ENCODE peak calls at places on chromosomes 11 and 22, in eight cellular contexts. D is CD8-positive, alpha-beta T cell; Q is tibial artery; B is pancreas; R is left ventricle myocardium inferior; O is body of pancreas; Z is thoracic aorta; N is endodermal cell. L is an unnamed sample. For H3K4me1, the result is how much of the 10 kb centered on the place peaks cover.

GRCh38 chr11:111299111-111300026 is 1.0 kb downstream of the POU2AF3 start:
- DNase-seq in D (no peak), Q (peak), B (peak), R (peak), O (peak), Z (no peak), N (peak), L (no peak)

GRCh38 chr11:20097319-20098221 is 62.7 kb downstream of the DBX1 start:
- DNase-seq in D (no peak), Q (peak), B (no peak), R (no peak), O (no peak), Z (no peak), N (no peak), L (no peak)

GRCh38 chr11:43892851-43893250 is 12.2 kb downstream of the ALKBH3 start:
- DNase-seq in D (no peak), Q (no peak), B (no peak), R (no peak), O (no peak), Z (no peak), N (no peak), L (no peak)

GRCh38 chr11:77003954-77004353 is 30.2 kb upstream of the B3GNT6 start:
- DNase-seq in D (no peak), Q (no peak), B (no peak), R (no peak), O (no peak), Z (no peak), N (no peak), L (no peak)

GRCh38 chr11:78828582-78829520 is 254.2 kb upstream of the NARS2 start:
- DNase-seq in D (no peak), Q (no peak), B (no peak), R (no peak), O (no peak), Z (no peak), N (no peak), L (no peak)

GRCh38 chr11:92886243-92886905 is 83.1 kb upstream of the MTNR1B start:
- DNase-seq in D (no peak), Q (no peak), B (no peak), R (no peak), O (peak), Z (no peak), N (peak), L (no peak)

GRCh38 chr11:43989162-43989961 is 46.9 kb downstream of the C11orf96 start:
- DNase-seq in D (no peak), Q (peak), B (peak), R (peak), O (peak), Z (no peak), N (peak), L (no peak)

GRCh38 chr22:19527321-19527721 is 3.1 kb upstream of the CLDN5 start:
- DNase-seq in D (no peak), Q (no peak), B (no peak), R (no peak), O (no peak), Z (no peak), N (peak), L (no peak)

GRCh38 chr11:120172054-120172881 is 34.4 kb upstream of the TRIM29 start:
- DNase-seq in D (peak), Q (peak), B (peak), R (peak), O (peak), Z (no peak), N (peak), L (peak)

GRCh38 chr22:19892249-19892879 is 37.7 kb upstream of the GNB1L start:
- DNase-seq in D (peak), Q (no peak), B (no peak), R (no peak), O (no peak), Z (no peak), N (no peak), L (peak)

GRCh38 chr22:39188809-39189208 is 36.3 kb upstream of the CBX7 start:
- DNase-seq in D (no peak), Q (no peak), B (no peak), R (no peak), O (peak), Z (no peak), N (no peak), L (no peak)

GRCh38 chr11:128929991-128930390 is 12.7 kb downstream of the TP53AIP1 start:
- DNase-seq in D (no peak), Q (no peak), B (no peak), R (no peak), O (no peak), Z (no peak), N (no peak), L (no peak)

GRCh38 chr11:130672911-130673310 is 224.5 kb downstream of the ADAMTS15 start:
- DNase-seq in D (no peak), Q (no peak), B (peak), R (no peak), O (no peak), Z (no peak), N (no peak), L (no peak)

GRCh38 chr11:79205786-79206185 is 235.0 kb downstream of the TENM4 start:
- DNase-seq in D (no peak), Q (no peak), B (no peak), R (no peak), O (no peak), Z (no peak), N (no peak), L (no peak)

GRCh38 chr22:37985751-37986281 is 1.5 kb upstream of the SOX10 start:
- DNase-seq in D (no peak), Q (no peak), B (no peak), R (no peak), O (peak), Z (no peak), N (no peak), L (no peak)

GRCh38 chr11:65035579-65035978 is 5.4 kb upstream of the SAC3D1 start:
- DNase-seq in D (no peak), Q (no peak), B (no peak), R (no peak), O (no peak), Z (no peak), N (no peak), L (no peak)

GRCh38 chr22:39920134-39920743 is 19.4 kb downstream of the GRAP2 start:
- DNase-seq in D (peak), Q (no peak), B (no peak), R (no peak), O (no peak), Z (no peak), N (no peak), L (no peak)

GRCh38 chr11:70580036-70580805 is 181.9 kb downstream of the CTTN start:
- DNase-seq in D (no peak), Q (no peak), B (no peak), R (no peak), O (no peak), Z (no peak), N (peak), L (peak)

GRCh38 chr11:132576706-132577105 is 955.6 kb downstream of the OPCML start:
- DNase-seq in D (no peak), Q (no peak), B (no peak), R (no peak), O (no peak), Z (no peak), N (peak), L (no peak)

GRCh38 chr11:68665471-68665870 is 18.9 kb upstream of the GAL start:
- DNase-seq in D (no peak), Q (no peak), B (no peak), R (no peak), O (no peak), Z (no peak), N (no peak), L (no peak)

GRCh38 chr11:11786771-11787170 is 55.0 kb upstream of the USP47 start:
- DNase-seq in D (no peak), Q (no peak), B (no peak), R (no peak), O (no peak), Z (no peak), N (peak), L (no peak)

GRCh38 chr11:125229006-125229405 is 64.5 kb downstream of the PKNOX2 start:
- DNase-seq in D (no peak), Q (no peak), B (no peak), R (no peak), O (no peak), Z (no peak), N (peak), L (no peak)

GRCh38 chr11:22193348-22194051 is 615 bp downstream of the ANO5 start:
- DNase-seq in D (no peak), Q (peak), B (peak), R (peak), O (peak), Z (no peak), N (peak), L (no peak)

GRCh38 chr11:76560219-76560618 is 110.3 kb downstream of the LRRC32 start:
- DNase-seq in D (no peak), Q (no peak), B (no peak), R (no peak), O (no peak), Z (no peak), N (no peak), L (no peak)

GRCh38 chr11:35324981-35325380 is 94.4 kb downstream of the SLC1A2 start:
- DNase-seq in D (no peak), Q (no peak), B (no peak), R (no peak), O (no peak), Z (no peak), N (no peak), L (no peak)

GRCh38 chr11:116180806-116181600 is 591.8 kb downstream of the BUD13 start:
- DNase-seq in D (no peak), Q (no peak), B (no peak), R (no peak), O (no peak), Z (no peak), N (peak), L (no peak)

GRCh38 chr11:104997288-104997687 is 25.7 kb downstream of the CASP5 start:
- DNase-seq in D (no peak), Q (no peak), B (no peak), R (no peak), O (no peak), Z (no peak), N (no peak), L (no peak)
- H3K27ac ChIP-seq in D (no peak), Q (no peak), B (no peak), R (no peak), O (no peak), Z (no peak), N (no peak), L (no peak)

GRCh38 chr11:122723576-122723975 is 68.1 kb downstream of the UBASH3B start:
- DNase-seq in D (no peak), Q (no peak), B (no peak), R (no peak), O (no peak), Z (no peak), N (no peak), L (no peak)
- H3K4me1 ChIP-seq in D (half or more), Q (under half), B (under half), R (under half), O (under half), Z (under half), N (under half), L (half or more)

GRCh38 chr11:1674194-1674878 is 22.7 kb upstream of the KRTAP5-6 start:
- DNase-seq in D (no peak), Q (no peak), B (no peak), R (no peak), O (no peak), Z (no peak), N (peak), L (no peak)
- H3K4me3 ChIP-seq in D (no peak), Q (no peak), B (no peak), R (no peak), O (no peak), Z (no peak), N (no peak), L (no peak)

GRCh38 chr11:6498544-6498943 is 1.5 kb downstream of the DNHD1 start:
- DNase-seq in D (no peak), Q (no peak), B (no peak), R (no peak), O (no peak), Z (no peak), N (no peak), L (no peak)
- H3K27ac ChIP-seq in D (no peak), Q (peak), B (no peak), R (no peak), O (no peak), Z (peak), N (no peak), L (no peak)

DNA sequence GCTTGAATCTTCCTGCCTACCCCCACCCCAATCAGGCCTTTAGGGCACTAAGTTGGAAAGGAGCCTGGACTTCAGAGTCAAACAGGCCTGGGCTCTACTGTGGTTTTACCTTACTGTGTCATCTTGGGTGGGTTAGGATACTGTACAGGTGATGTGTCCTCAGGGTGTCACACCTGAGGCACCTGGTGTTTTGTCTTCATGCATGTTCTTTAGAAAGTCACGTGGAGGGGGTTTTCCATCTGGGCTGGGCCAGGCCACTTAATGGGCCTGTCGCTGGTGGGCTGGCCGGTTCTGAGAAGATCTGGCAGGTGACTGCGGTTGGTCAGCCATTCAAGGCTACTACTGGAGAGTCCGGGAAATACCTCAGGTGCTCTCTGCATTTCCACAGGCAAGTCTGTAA is 92.6 kb downstream of the SWAP70 start:
- DNase-seq in D (no peak), Q (no peak), B (no peak), R (no peak), O (no peak), Z (no peak), N (no peak), L (no peak)
- H3K4me1 ChIP-seq in D (under half), Q (half or more), B (under half), R (half or more), O (under half), Z (under half), N (under half), L (under half)

GRCh38 chr22:28249402-28249801 is 330.3 kb upstream of the PITPNB start:
- DNase-seq in D (no peak), Q (no peak), B (no peak), R (no peak), O (no peak), Z (no peak), N (no peak), L (no peak)

GRCh38 chr22:28247114-28247513 is 328.1 kb upstream of the PITPNB start:
- DNase-seq in D (no peak), Q (no peak), B (no peak), R (no peak), O (no peak), Z (no peak), N (no peak), L (no peak)

GRCh38 chr22:28246392-28246791 is 327.3 kb upstream of the PITPNB start:
- DNase-seq in D (no peak), Q (no peak), B (no peak), R (no peak), O (no peak), Z (no peak), N (no peak), L (no peak)

GRCh38 chr22:28245579-28246224 is 326.6 kb upstream of the PITPNB start:
- DNase-seq in D (no peak), Q (no peak), B (no peak), R (no peak), O (no peak), Z (no peak), N (no peak), L (no peak)

DNA sequence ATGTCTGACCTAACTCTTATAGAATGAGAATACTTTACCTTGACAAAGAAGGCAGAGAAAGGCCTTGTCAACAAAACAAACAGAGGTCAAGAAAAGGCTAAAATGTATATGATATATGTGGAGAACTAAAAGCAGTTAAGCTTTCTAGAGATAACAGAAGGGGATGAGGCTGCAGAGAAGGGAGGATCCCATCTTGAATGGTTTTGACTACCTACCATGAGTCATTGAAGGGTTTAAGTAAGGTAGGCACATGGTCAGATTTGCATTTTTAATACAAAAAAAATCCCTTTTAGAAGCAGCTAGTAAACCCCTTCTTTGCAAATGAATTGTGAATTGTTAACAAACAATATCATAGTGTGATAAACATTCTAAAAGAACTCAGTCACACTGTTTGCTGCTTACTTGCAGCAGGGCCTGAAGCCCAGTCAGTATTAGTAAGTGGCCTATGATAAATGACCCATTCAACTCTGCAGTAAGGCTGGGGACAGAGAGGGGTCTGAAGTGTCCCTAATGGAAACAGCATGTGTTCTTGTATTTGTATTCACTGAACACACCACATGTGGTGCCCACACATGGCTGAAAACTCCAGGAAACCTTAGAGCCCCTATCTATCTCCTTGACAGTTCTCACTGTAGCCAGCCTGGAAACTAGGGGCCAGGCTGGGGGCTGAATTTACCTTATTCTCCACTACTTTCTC is 328.8 kb upstream of the PITPNB start:
- DNase-seq in D (no peak), Q (no peak), B (no peak), R (no peak), O (no peak), Z (no peak), N (peak), L (no peak)
- H3K4me3 ChIP-seq in D (no peak), Q (no peak), B (no peak), R (no peak), O (no peak), Z (no peak), N (no peak), L (no peak)